ENCODE peak calls at places on chromosomes 12 and 14, in four cellular contexts. One of them, this sample, is unnamed.

GRCh38 chr12:77625441-77625840 is 205.3 kb upstream of the NAV3 start:
- DNase-seq in aorta: no peak
- DNase-seq in BE2C: no peak
- DNase-seq in A549: no peak
- DNase-seq in this sample: no peak

GRCh38 chr12:24839268-24839791 is 109.6 kb downstream of the BCAT1 start:
- DNase-seq in aorta: no peak
- DNase-seq in BE2C: no peak
- DNase-seq in A549: no peak
- DNase-seq in this sample: no peak

GRCh38 chr14:48665077-48665784 is 920.9 kb downstream of the RPS29 start:
- DNase-seq in aorta: no peak
- DNase-seq in BE2C: no peak
- DNase-seq in A549: no peak
- DNase-seq in this sample: no peak

GRCh38 chr12:54413284-54414190 is 5.5 kb downstream of the ITGA5 start:
- DNase-seq in aorta: peak
- DNase-seq in BE2C: no peak
- DNase-seq in A549: no peak
- DNase-seq in this sample: peak

GRCh38 chr12:51238510-51239334 is at the start of gene DAZAP2:
- DNase-seq in aorta: peak
- DNase-seq in BE2C: peak
- DNase-seq in A549: peak
- DNase-seq in this sample: peak

GRCh38 chr14:20768593-20768892 is 339 bp downstream of the EDDM3B start:
- DNase-seq in aorta: no peak
- DNase-seq in BE2C: no peak
- DNase-seq in A549: no peak
- DNase-seq in this sample: no peak

GRCh38 chr12:103495158-103495782 is 498 bp downstream of the C12orf42 start:
- DNase-seq in aorta: peak
- DNase-seq in BE2C: peak
- DNase-seq in A549: peak
- DNase-seq in this sample: peak

GRCh38 chr12:69151254-69151751 is 88.1 kb upstream of the CPSF6 start:
- DNase-seq in aorta: no peak
- DNase-seq in BE2C: no peak
- DNase-seq in A549: no peak
- DNase-seq in this sample: no peak

GRCh38 chr12:101876861-101877815 is at the start of gene DRAM1:
- DNase-seq in aorta: peak
- DNase-seq in BE2C: peak
- DNase-seq in A549: peak
- DNase-seq in this sample: peak

GRCh38 chr14:93008381-93008780 is 85.4 kb downstream of the CHGA start:
- DNase-seq in aorta: no peak
- DNase-seq in BE2C: peak
- DNase-seq in A549: no peak
- DNase-seq in this sample: no peak

GRCh38 chr14:95979339-95980042 is 59.7 kb upstream of the C14orf132 start:
- DNase-seq in aorta: no peak
- DNase-seq in BE2C: no peak
- DNase-seq in A549: no peak
- DNase-seq in this sample: no peak

GRCh38 chr12:112858776-112859175 is 48.0 kb upstream of the OAS1 start:
- DNase-seq in aorta: no peak
- DNase-seq in BE2C: no peak
- DNase-seq in A549: no peak
- DNase-seq in this sample: no peak

GRCh38 chr12:51389302-51389999 is 1.8 kb downstream of the GALNT6 start:
- DNase-seq in aorta: no peak
- DNase-seq in BE2C: no peak
- DNase-seq in A549: no peak
- DNase-seq in this sample: peak

GRCh38 chr14:94767321-94767878 is 2.5 kb downstream of the GSC start:
- DNase-seq in aorta: no peak
- DNase-seq in BE2C: no peak
- DNase-seq in A549: no peak
- DNase-seq in this sample: no peak

GRCh38 chr14:79161576-79161975 is 991.4 kb downstream of the NRXN3 start:
- DNase-seq in aorta: no peak
- DNase-seq in BE2C: no peak
- DNase-seq in A549: no peak
- DNase-seq in this sample: peak

GRCh38 chr12:538731-539539 is 79.2 kb downstream of the B4GALNT3 start:
- DNase-seq in aorta: peak
- DNase-seq in BE2C: peak
- DNase-seq in A549: no peak
- DNase-seq in this sample: peak

GRCh38 chr12:77442633-77443032 is 377.3 kb upstream of the E2F7 start:
- DNase-seq in aorta: no peak
- DNase-seq in BE2C: no peak
- DNase-seq in A549: no peak
- DNase-seq in this sample: no peak

GRCh38 chr14:57189070-57189469 is 79.6 kb downstream of the EXOC5 start:
- DNase-seq in aorta: no peak
- DNase-seq in BE2C: no peak
- DNase-seq in A549: peak
- DNase-seq in this sample: no peak

GRCh38 chr12:6530576-6531260 is 3.6 kb upstream of the GAPDH start:
- DNase-seq in aorta: no peak
- DNase-seq in BE2C: no peak
- DNase-seq in A549: no peak
- DNase-seq in this sample: no peak

GRCh38 chr12:93060071-93060665 is 131.1 kb upstream of the EEA1 start:
- DNase-seq in aorta: no peak
- DNase-seq in BE2C: no peak
- DNase-seq in A549: no peak
- DNase-seq in this sample: no peak

GRCh38 chr14:64467131-64467530 is 1.8 kb downstream of the AKAP5 start:
- DNase-seq in aorta: no peak
- DNase-seq in BE2C: no peak
- DNase-seq in A549: no peak
- DNase-seq in this sample: no peak

DNA sequence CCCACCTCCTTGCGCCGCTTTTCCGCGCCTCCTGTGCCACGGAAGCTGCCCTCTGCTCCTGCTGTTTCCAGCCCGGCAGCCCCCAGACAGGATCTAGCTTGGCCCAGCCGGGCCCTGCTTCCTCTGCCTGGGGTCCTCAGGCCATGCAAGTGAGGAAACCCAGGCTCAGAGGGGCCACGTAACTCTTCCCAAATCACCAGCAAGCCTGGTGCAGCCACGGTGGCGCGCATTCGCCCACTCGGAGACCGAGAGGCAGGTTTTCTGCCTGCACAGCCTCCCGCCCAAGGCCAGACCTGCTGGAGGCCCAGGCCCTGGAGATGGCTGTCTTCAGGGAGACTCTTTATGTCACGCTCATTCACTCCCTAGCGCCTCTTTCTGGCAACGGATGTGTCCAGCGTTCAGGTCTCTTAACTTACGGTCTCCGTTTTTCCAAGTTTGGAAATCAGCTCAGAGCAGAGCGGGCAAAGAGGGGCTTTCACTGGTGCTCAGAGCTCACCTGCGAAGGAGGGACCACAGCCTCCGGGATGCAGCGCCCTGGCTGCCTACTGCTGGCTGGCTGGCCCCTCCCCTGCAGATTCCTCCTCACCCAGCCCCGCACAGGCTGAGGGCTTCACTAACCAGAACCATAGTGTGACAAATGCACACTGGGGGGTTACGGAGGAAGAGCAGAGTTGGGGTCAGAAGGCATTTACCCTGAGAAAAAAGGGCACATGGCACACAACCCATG is 20.6 kb upstream of the CEP170B start:
- DNase-seq in aorta: no peak
- DNase-seq in BE2C: peak
- DNase-seq in A549: no peak
- DNase-seq in this sample: no peak
- H3K4me3 ChIP-seq in aorta: no peak
- H3K4me3 ChIP-seq in BE2C: no peak
- H3K4me3 ChIP-seq in A549: no peak
- H3K4me3 ChIP-seq in this sample: no peak

DNA sequence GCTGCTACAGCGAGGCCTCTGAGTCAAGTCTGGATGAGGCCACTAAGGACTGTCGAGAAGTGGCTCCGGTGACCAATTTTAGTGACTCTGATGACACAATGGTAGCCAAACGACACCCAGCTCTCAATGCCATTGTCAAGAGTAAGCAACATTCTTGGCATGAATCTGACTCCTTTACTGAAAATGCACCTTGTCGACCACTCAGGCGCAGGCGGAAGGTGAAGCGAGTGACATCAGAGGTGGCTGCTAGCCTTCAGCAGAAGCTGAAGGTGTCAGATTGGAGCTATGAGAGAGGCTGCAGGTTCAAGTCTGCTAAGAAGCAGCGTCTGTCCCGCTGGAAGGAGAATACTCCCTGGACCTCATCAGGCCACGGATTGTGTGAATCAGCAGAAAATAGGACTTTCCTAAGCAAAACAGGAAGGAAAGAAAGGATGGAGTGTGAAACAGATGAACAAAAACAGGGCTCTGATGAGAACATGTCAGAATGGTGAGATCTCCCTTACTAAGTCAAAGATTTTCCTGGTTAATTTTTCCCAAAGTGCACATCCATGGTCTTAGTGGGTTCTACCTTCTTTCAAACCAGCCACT is 2.9 kb downstream of the GPATCH2L start:
- DNase-seq in aorta: no peak
- DNase-seq in BE2C: no peak
- DNase-seq in A549: no peak
- DNase-seq in this sample: no peak
- H3K4me3 ChIP-seq in aorta: no peak
- H3K4me3 ChIP-seq in BE2C: no peak
- H3K4me3 ChIP-seq in A549: no peak
- H3K4me3 ChIP-seq in this sample: peak

DNA sequence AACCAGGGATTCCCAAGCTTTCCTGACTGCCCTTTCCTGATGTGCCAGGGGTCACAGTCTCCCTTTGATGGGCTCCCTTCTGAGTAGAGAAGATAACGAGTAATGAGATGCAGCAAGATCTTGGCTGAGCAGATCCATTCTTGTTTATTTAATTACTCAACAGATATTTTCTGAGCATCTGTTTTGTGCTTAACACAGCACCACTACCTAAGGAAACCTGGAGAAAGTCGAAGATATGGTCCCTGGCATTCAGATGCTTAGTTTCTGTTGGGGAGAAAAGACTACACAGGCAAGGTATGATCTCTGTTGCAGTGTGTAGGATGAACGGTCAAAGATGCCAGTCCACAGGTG is 3.9 kb downstream of the AJUBA start:
- DNase-seq in aorta: no peak
- DNase-seq in BE2C: no peak
- DNase-seq in A549: no peak
- DNase-seq in this sample: no peak
- H3K4me3 ChIP-seq in aorta: no peak
- H3K4me3 ChIP-seq in BE2C: no peak
- H3K4me3 ChIP-seq in A549: peak
- H3K4me3 ChIP-seq in this sample: no peak

GRCh38 chr12:91380651-91381050 is 198.0 kb upstream of the DCN start:
- DNase-seq in aorta: no peak
- DNase-seq in BE2C: no peak
- DNase-seq in A549: no peak
- DNase-seq in this sample: no peak
- H3K4me3 ChIP-seq in aorta: no peak
- H3K4me3 ChIP-seq in BE2C: peak
- H3K4me3 ChIP-seq in A549: no peak
- H3K4me3 ChIP-seq in this sample: no peak

GRCh38 chr14:32985881-32986280 is 47.2 kb downstream of the NPAS3 start:
- DNase-seq in aorta: no peak
- DNase-seq in BE2C: no peak
- DNase-seq in A549: no peak
- DNase-seq in this sample: no peak
- H3K4me3 ChIP-seq in aorta: no peak
- H3K4me3 ChIP-seq in BE2C: no peak
- H3K4me3 ChIP-seq in A549: no peak
- H3K4me3 ChIP-seq in this sample: no peak

DNA sequence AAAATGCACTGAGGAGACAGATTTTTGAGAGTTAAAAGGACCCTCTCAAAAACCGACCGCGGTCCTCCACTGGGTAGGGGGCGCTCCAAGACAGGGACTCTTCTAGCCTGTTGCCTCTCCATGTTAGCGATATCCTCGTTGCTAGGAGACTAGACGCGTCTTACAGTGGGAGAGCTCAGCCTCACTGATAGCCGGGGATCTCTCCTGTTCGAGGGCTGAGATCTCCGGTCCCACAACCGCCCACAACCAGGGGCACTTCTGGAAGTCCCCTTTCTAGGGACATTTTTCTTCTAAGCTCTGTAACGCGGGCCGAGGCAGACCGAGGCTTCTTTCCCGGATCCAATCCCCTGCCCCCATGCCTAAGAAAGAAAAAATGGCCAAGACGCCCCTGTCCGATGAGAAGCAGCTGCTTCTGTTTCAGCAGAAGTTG is 21.3 kb downstream of the FKBP11 start:
- DNase-seq in aorta: peak
- DNase-seq in BE2C: peak
- DNase-seq in A549: peak
- DNase-seq in this sample: peak
- H3K4me3 ChIP-seq in aorta: no peak
- H3K4me3 ChIP-seq in BE2C: peak
- H3K4me3 ChIP-seq in A549: peak
- H3K4me3 ChIP-seq in this sample: no peak

This sample was measured in DND-41.